ENCODE peak calls at places on chromosomes 16 and 17, in six cellular contexts. C is CD8-positive, alpha-beta T cell; R is fibroblast of lung; Q is left ventricle myocardium inferior; N is CD4-positive, CD25-positive, alpha-beta regulatory T cell; G is adrenal gland. I is an unnamed sample. For H3K9me3, the result is how much of the 10 kb centered on the place peaks cover.

GRCh38 chr17:72011561-72011960 is 109.3 kb upstream of the SOX9 start:
- DNase-seq in G (no peak), N (no peak), Q (no peak), R (no peak), C (no peak), I (no peak)

GRCh38 chr17:50501054-50501453 is 7.2 kb upstream of the MYCBPAP start:
- DNase-seq in C (no peak), Q (no peak), N (no peak), R (peak), G (no peak), I (no peak)

GRCh38 chr16:83706394-83706793 is 101.4 kb upstream of the HSBP1 start:
- DNase-seq in R (no peak), Q (no peak), C (no peak), N (no peak), G (no peak), I (no peak)

GRCh38 chr17:77999413-78000173 is 41.1 kb downstream of the TNRC6C start:
- DNase-seq in Q (no peak), R (peak), C (no peak), N (no peak), G (no peak), I (no peak)

GRCh38 chr17:1490643-1491405 is 1.7 kb downstream of the MYO1C start:
- DNase-seq in G (peak), Q (peak), R (peak), N (peak), C (peak), I (peak)

GRCh38 chr17:50431219-50431618 is 5.2 kb downstream of the ACSF2 start:
- DNase-seq in Q (no peak), N (no peak), C (no peak), G (no peak), R (no peak), I (no peak)

GRCh38 chr17:73359987-73360410 is 48.2 kb upstream of the CDC42EP4 start:
- DNase-seq in C (no peak), G (no peak), N (no peak), Q (peak), R (no peak), I (no peak)

GRCh38 chr16:88750854-88751253 is 34.2 kb downstream of the PIEZO1 start:
- DNase-seq in R (no peak), N (no peak), G (no peak), Q (no peak), C (no peak), I (no peak)

GRCh38 chr17:77474292-77474988 is 333.7 kb downstream of the SEC14L1 start:
- DNase-seq in G (no peak), R (peak), Q (no peak), N (no peak), C (no peak), I (no peak)

GRCh38 chr17:9090641-9091096 is 69.4 kb downstream of the NTN1 start:
- DNase-seq in Q (no peak), C (no peak), R (no peak), G (no peak), N (no peak), I (no peak)

GRCh38 chr16:4538067-4538385 is 547 bp downstream of the CDIP1 start:
- DNase-seq in R (no peak), G (no peak), N (no peak), C (no peak), Q (no peak), I (no peak)

GRCh38 chr17:7633093-7633492 is 3.2 kb downstream of the SHBG start:
- DNase-seq in R (no peak), Q (no peak), C (no peak), G (no peak), N (no peak), I (no peak)

GRCh38 chr16:73365010-73365409 is 317.1 kb upstream of the ZFHX3 start:
- DNase-seq in Q (no peak), R (peak), C (no peak), G (peak), N (no peak), I (no peak)

GRCh38 chr17:21058098-21058893 is 15.5 kb upstream of the USP22 start:
- DNase-seq in C (no peak), G (no peak), Q (no peak), N (no peak), R (peak), I (no peak)

GRCh38 chr16:59605706-59606105 is 871.6 kb upstream of the GOT2 start:
- DNase-seq in C (no peak), R (no peak), G (no peak), N (no peak), Q (no peak), I (no peak)

GRCh38 chr16:30895592-30896202 is 717 bp upstream of the CTF1 start:
- DNase-seq in N (no peak), C (no peak), R (no peak), G (no peak), Q (no peak), I (no peak)

GRCh38 chr17:12664894-12665262 is 812 bp upstream of the MYOCD start:
- DNase-seq in R (no peak), C (no peak), G (no peak), Q (no peak), N (no peak), I (no peak)

GRCh38 chr17:29784661-29785060 is 145.4 kb downstream of the SSH2 start:
- DNase-seq in N (no peak), R (peak), G (no peak), Q (no peak), C (no peak), I (no peak)

GRCh38 chr16:81798311-81799137 is 19.4 kb downstream of the PLCG2 start:
- DNase-seq in Q (no peak), G (no peak), R (no peak), N (no peak), C (no peak), I (no peak)

GRCh38 chr17:15123593-15124590 is 141.2 kb downstream of the PMP22 start:
- DNase-seq in N (no peak), C (no peak), Q (no peak), G (no peak), R (peak), I (no peak)

GRCh38 chr17:45223541-45224528 is 2.1 kb downstream of the FMNL1 start:
- DNase-seq in Q (no peak), N (peak), G (no peak), R (no peak), C (no peak), I (no peak)

GRCh38 chr17:81644976-81645952 is 8.3 kb downstream of the TSPAN10 start:
- DNase-seq in G (no peak), R (no peak), Q (no peak), N (no peak), C (no peak), I (no peak)

GRCh38 chr16:35711435-35711834 is 2252.0 kb downstream of the TP53TG3F start:
- DNase-seq in Q (no peak), N (no peak), R (no peak), C (no peak), G (no peak), I (no peak)

GRCh38 chr17:34606721-34607120 is 27.3 kb downstream of the TMEM132E start:
- DNase-seq in R (no peak), G (no peak), N (no peak), C (no peak), Q (no peak), I (no peak)

GRCh38 chr17:64074704-64075484 is 54.5 kb upstream of the ICAM2 start:
- DNase-seq in Q (no peak), G (no peak), R (peak), C (no peak), N (no peak), I (no peak)

GRCh38 chr17:6558932-6559752 is 2.8 kb upstream of the PITPNM3 start:
- DNase-seq in R (peak), Q (no peak), N (no peak), G (peak), C (no peak), I (no peak)

GRCh38 chr16:75481475-75481874 is 13.8 kb downstream of the CHST6 start:
- DNase-seq in N (no peak), Q (no peak), C (no peak), G (no peak), R (no peak), I (no peak)

GRCh38 chr16:56424791-56425438 is 430 bp downstream of the AMFR start:
- DNase-seq in C (peak), R (peak), N (peak), Q (peak), G (peak), I (peak)

GRCh38 chr17:4329838-4330237 is 36.6 kb downstream of the UBE2G1 start:
- DNase-seq in G (no peak), R (peak), N (no peak), C (no peak), Q (no peak), I (no peak)

GRCh38 chr17:64056269-64057005 is 36.0 kb upstream of the ICAM2 start:
- DNase-seq in C (no peak), Q (no peak), R (no peak), N (no peak), G (no peak), I (no peak)

GRCh38 chr17:39622380-39623006 is 4.3 kb upstream of the PPP1R1B start:
- DNase-seq in Q (no peak), R (no peak), C (no peak), N (no peak), G (no peak), I (no peak)

GRCh38 chr17:83151442-83152220 is 72.2 kb downstream of the METRNL start:
- DNase-seq in R (peak), N (no peak), Q (no peak), C (no peak), G (no peak), I (no peak)

GRCh38 chr16:79307214-79307613 is 293.3 kb downstream of the MAF start:
- DNase-seq in G (peak), Q (peak), R (no peak), C (no peak), N (no peak), I (no peak)

GRCh38 chr17:61701334-61701733 is 110.3 kb upstream of the NACA2 start:
- DNase-seq in G (no peak), C (no peak), R (no peak), Q (no peak), N (no peak), I (no peak)
- H3K9me3 ChIP-seq in G (under half), C (under half), R (under half), Q (half or more), N (under half), I (under half)

GRCh38 chr17:27155866-27156265 is 138.0 kb upstream of the WSB1 start:
- DNase-seq in G (peak), Q (peak), C (no peak), N (no peak), R (no peak), I (no peak)

GRCh38 chr17:27157898-27158297 is 136.0 kb upstream of the WSB1 start:
- DNase-seq in G (no peak), Q (no peak), N (no peak), C (no peak), R (no peak), I (no peak)

GRCh38 chr17:27157297-27157696 is 136.6 kb upstream of the WSB1 start:
- DNase-seq in G (no peak), C (no peak), N (no peak), Q (no peak), R (no peak), I (no peak)

GRCh38 chr17:27153005-27153404 is 140.9 kb upstream of the WSB1 start:
- DNase-seq in Q (no peak), G (no peak), C (no peak), R (no peak), N (no peak), I (no peak)

DNA sequence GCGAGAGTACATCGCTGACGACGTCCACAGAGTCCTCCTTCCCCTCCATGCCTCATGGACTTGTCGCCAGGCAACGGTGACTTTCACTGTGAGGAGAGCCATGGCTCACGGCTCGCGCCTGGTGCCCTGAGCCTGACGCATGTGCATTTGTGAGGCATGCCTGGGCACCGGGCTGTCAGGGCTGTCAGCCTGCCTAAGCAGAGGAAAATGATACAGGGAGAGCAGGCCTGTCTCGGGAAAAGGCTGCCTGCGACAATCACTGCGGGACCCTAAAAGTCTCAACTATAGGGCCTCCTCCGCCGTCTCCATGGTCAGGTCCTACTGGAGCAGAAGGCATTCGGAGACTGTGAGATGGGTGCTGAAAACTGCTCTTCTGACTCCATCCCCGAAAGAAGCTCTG is 135.5 kb upstream of the WSB1 start:
- DNase-seq in R (no peak), N (no peak), G (no peak), C (no peak), Q (no peak), I (no peak)
- H3K9me3 ChIP-seq in R (under half), N (under half), G (under half), C (under half), Q (under half), I (under half)

GRCh38 chr16:70687172-70687531 is 1.3 kb upstream of the MTSS2 start:
- DNase-seq in G (no peak), Q (no peak), R (no peak), C (no peak), N (no peak), I (no peak)
- H3K9me3 ChIP-seq in G (under half), Q (under half), R (under half), C (under half), N (under half), I (under half)

GRCh38 chr16:3383045-3383448 is 17.8 kb downstream of the ZSCAN32 start:
- DNase-seq in N (no peak), R (no peak), Q (no peak), G (no peak), C (no peak), I (no peak)
- H3K9me3 ChIP-seq in N (half or more), R (under half), Q (under half), G (under half), C (under half), I (half or more)

DNA sequence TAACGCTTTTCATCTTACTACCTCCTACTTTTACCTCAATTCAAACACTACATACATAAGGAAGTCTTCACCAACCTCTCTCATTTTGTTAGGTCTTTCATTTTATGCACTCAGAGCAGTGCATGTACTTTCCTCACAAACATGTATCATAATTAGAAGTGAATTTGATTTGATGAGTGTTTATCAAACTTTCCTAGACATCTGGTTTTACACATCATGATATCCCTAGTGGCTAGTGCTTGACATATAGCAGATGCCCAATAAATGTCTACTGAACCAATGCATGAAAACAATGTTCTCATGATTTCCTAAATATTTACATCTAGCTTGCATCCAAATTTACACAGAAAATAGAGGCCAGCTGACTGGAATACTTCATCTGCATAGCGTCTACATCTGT is 323.4 kb upstream of the KIF2B start:
- DNase-seq in R (no peak), C (no peak), Q (no peak), N (no peak), G (no peak), I (no peak)
- H3K9me3 ChIP-seq in R (under half), C (under half), Q (under half), N (under half), G (under half), I (under half)

DNA sequence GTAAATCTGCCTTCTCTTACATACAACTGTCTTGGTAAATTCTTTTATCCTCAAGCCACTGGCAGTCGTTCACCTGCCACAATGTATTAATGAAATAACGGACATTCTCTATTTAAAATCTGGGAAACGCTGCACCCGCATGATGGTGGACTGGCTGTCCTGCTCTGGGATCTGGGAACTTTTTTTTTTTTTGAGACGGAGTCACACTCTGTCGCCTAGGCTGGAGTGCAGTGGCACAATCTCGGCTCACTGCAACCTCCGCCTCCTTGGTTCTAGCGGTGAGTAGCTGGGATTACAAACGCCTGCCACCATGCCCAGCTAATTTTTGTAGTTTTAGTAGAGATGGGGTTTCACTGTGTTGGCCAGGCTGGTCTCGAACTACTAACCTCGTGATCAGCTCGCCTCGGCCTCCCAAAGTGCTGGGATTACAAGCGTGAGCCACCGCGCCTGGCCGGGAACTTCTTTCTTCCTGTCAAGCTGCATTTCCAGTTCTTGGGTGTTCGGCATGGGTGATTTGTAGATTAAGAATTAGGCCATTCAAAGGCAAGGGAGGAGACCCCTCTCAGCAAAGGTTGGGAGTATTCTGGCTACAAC is 28.3 kb downstream of the PRDM7 start:
- DNase-seq in G (no peak), R (no peak), C (no peak), N (no peak), Q (no peak), I (no peak)
- H3K9me3 ChIP-seq in G (under half), R (under half), C (under half), N (under half), Q (under half), I (under half)

GRCh38 chr17:27087935-27088766 is 205.8 kb upstream of the WSB1 start:
- DNase-seq in Q (no peak), C (no peak), R (no peak), G (no peak), N (no peak), I (no peak)

GRCh38 chr17:27082775-27083154 is 211.1 kb upstream of the WSB1 start:
- DNase-seq in C (no peak), N (no peak), R (no peak), Q (no peak), G (no peak), I (no peak)

GRCh38 chr17:27086526-27086925 is 207.4 kb upstream of the WSB1 start:
- DNase-seq in Q (no peak), R (no peak), N (no peak), G (no peak), C (no peak), I (no peak)

GRCh38 chr17:27083408-27084185 is 210.3 kb upstream of the WSB1 start:
- DNase-seq in Q (no peak), N (no peak), C (no peak), R (no peak), G (no peak), I (no peak)

GRCh38 chr17:27085517-27085916 is 208.4 kb upstream of the WSB1 start:
- DNase-seq in Q (no peak), R (no peak), N (no peak), C (no peak), G (no peak), I (no peak)
- H3K9me3 ChIP-seq in Q (under half), R (under half), N (under half), C (under half), G (under half), I (under half)

DNA sequence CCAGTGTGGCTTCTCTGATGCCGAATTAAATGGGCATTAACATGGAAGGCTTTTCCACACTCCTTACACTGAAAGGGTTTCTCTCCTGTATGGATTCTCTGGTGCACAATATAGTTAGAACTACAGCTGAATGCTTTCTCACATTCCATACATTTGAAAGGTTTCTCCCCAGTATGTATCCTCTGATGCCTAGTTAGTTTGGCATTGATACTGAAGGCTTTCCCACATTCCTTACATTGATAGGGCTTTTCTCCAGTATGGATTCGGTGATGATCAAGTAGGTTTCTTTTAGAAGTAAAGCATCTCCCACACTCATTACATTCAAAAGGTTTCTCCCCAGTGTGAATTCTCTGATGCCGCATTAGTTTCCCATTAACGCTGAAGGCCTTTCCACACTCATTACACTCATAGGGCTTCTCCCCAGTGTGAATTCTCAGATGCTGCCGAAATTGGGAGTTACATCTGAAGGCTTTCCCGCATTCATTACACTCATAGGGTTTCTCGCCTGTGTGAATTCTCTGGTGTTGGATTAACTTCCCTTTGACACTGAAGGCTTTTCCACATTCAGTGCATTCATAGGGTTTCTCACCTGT is 6.5 kb upstream of the TLE7 start:
- DNase-seq in R (no peak), Q (no peak), G (no peak), C (no peak), N (no peak), I (no peak)
- H3K9me3 ChIP-seq in R (under half), Q (half or more), G (under half), C (under half), N (half or more), I (under half)

I was measured in T-helper 17 cell.